ENCODE peak calls at places on chromosomes 7 and 10, in ten cellular contexts. U, V, M, L, Y, H, Q, R, N and Z are unnamed samples.

GRCh38 chr7:30278849-30279505 is 5.4 kb upstream of the ZNRF2 start:
- DNase-seq in M (no peak), V (no peak), Q (no peak), U (no peak), R (no peak), L (no peak), Y (no peak), H (no peak), N (no peak), Z (no peak)

GRCh38 chr10:44008270-44008916 is 359.7 kb upstream of the ZNF32 start:
- DNase-seq in R (no peak), H (no peak), L (no peak), N (no peak), Y (no peak), U (no peak), V (no peak), Q (no peak), M (no peak), Z (peak)

GRCh38 chr7:115099906-115100305 is 178.0 kb downstream of the MDFIC start:
- DNase-seq in N (peak), M (no peak), Q (peak), R (no peak), U (no peak), V (peak), L (no peak), H (peak), Y (no peak), Z (no peak)

GRCh38 chr7:82838314-82838713 is 324.4 kb downstream of the PCLO start:
- DNase-seq in N (no peak), H (no peak), Y (no peak), U (no peak), V (no peak), L (peak), Q (no peak), R (no peak), M (no peak), Z (no peak)

GRCh38 chr7:68133045-68133444 is 1136.4 kb downstream of the TYW1 start:
- DNase-seq in Y (no peak), R (no peak), H (no peak), V (no peak), U (no peak), Q (no peak), N (no peak), M (no peak), L (no peak), Z (peak)

GRCh38 chr10:17409170-17409733 is 45.1 kb downstream of the ST8SIA6 start:
- DNase-seq in L (no peak), Q (no peak), Y (no peak), R (no peak), V (no peak), M (no peak), U (no peak), N (no peak), H (no peak), Z (no peak)

GRCh38 chr10:99560277-99561126 is 27.8 kb downstream of the NKX2-3 start:
- DNase-seq in R (peak), H (peak), U (peak), Q (peak), M (peak), L (peak), V (peak), Y (no peak), N (peak), Z (no peak)

GRCh38 chr7:151157645-151158329 is 9.7 kb downstream of the GBX1 start:
- DNase-seq in M (no peak), N (peak), Y (no peak), Q (no peak), V (no peak), U (no peak), R (no peak), H (no peak), L (no peak), Z (no peak)

GRCh38 chr10:91042069-91042468 is 121.2 kb upstream of the ANKRD1 start:
- DNase-seq in H (no peak), N (no peak), V (no peak), Q (no peak), U (no peak), Y (no peak), L (no peak), R (no peak), M (no peak), Z (no peak)

GRCh38 chr7:48426966-48427555 is 255.8 kb downstream of the ABCA13 start:
- DNase-seq in H (peak), V (no peak), M (peak), R (no peak), L (no peak), N (peak), U (no peak), Q (no peak), Y (no peak), Z (peak)